ENCODE peak calls at places on chromosomes 7 and 10, in four cellular contexts. One of them, this sample, is unnamed.

GRCh38 chr10:24414597-24414996 is 205.7 kb downstream of the KIAA1217 start:
- DNase-seq in activated T-cell treated with anti-CD3 and anti-CD28 coated beads for 48 hours: no peak
- DNase-seq in left colon: no peak
- DNase-seq in fibroblast of lung: no peak
- DNase-seq in this sample: no peak

GRCh38 chr7:149878523-149878921 is 4.8 kb downstream of the ATP6V0E2 start:
- DNase-seq in fibroblast of lung: no peak
- DNase-seq in left colon: no peak
- DNase-seq in activated T-cell treated with anti-CD3 and anti-CD28 coated beads for 48 hours: no peak
- DNase-seq in this sample: no peak

GRCh38 chr10:31926765-31927596 is 1.6 kb downstream of the ARHGAP12 start:
- DNase-seq in fibroblast of lung: no peak
- DNase-seq in left colon: no peak
- DNase-seq in activated T-cell treated with anti-CD3 and anti-CD28 coated beads for 48 hours: no peak
- DNase-seq in this sample: no peak

GRCh38 chr10:35388682-35389081 is 52.4 kb downstream of the CCNY start:
- DNase-seq in left colon: no peak
- DNase-seq in activated T-cell treated with anti-CD3 and anti-CD28 coated beads for 48 hours: no peak
- DNase-seq in fibroblast of lung: no peak
- DNase-seq in this sample: no peak

GRCh38 chr7:48481235-48481634 is 310.0 kb downstream of the ABCA13 start:
- DNase-seq in left colon: no peak
- DNase-seq in activated T-cell treated with anti-CD3 and anti-CD28 coated beads for 48 hours: no peak
- DNase-seq in fibroblast of lung: no peak
- DNase-seq in this sample: no peak

GRCh38 chr7:133958822-133959221 is 168.3 kb upstream of the LRGUK start:
- DNase-seq in left colon: no peak
- DNase-seq in activated T-cell treated with anti-CD3 and anti-CD28 coated beads for 48 hours: no peak
- DNase-seq in fibroblast of lung: no peak
- DNase-seq in this sample: no peak

GRCh38 chr7:20323587-20323986 is 7.1 kb upstream of the ITGB8 start:
- DNase-seq in activated T-cell treated with anti-CD3 and anti-CD28 coated beads for 48 hours: no peak
- DNase-seq in left colon: no peak
- DNase-seq in fibroblast of lung: peak; percentile 89
- DNase-seq in this sample: no peak

GRCh38 chr10:80207768-80208385 is 2.5 kb upstream of the ANXA11 start:
- DNase-seq in fibroblast of lung: no peak
- DNase-seq in left colon: peak; percentile 50
- DNase-seq in activated T-cell treated with anti-CD3 and anti-CD28 coated beads for 48 hours: no peak
- DNase-seq in this sample: no peak

GRCh38 chr7:151825711-151826110 is 51.2 kb downstream of the PRKAG2 start:
- DNase-seq in left colon: no peak
- DNase-seq in fibroblast of lung: no peak
- DNase-seq in activated T-cell treated with anti-CD3 and anti-CD28 coated beads for 48 hours: no peak
- DNase-seq in this sample: no peak

GRCh38 chr10:30630571-30630970 is 1.0 kb upstream of the LYZL2 start:
- DNase-seq in activated T-cell treated with anti-CD3 and anti-CD28 coated beads for 48 hours: no peak
- DNase-seq in fibroblast of lung: peak; percentile 93
- DNase-seq in left colon: no peak
- DNase-seq in this sample: no peak

GRCh38 chr7:96738705-96739104 is 29.1 kb upstream of the SEM1 start:
- DNase-seq in activated T-cell treated with anti-CD3 and anti-CD28 coated beads for 48 hours: no peak
- DNase-seq in fibroblast of lung: no peak
- DNase-seq in left colon: no peak
- DNase-seq in this sample: no peak

GRCh38 chr7:127689194-127689772 is 37.3 kb downstream of the SND1 start:
- DNase-seq in fibroblast of lung: no peak
- DNase-seq in left colon: no peak
- DNase-seq in activated T-cell treated with anti-CD3 and anti-CD28 coated beads for 48 hours: no peak
- DNase-seq in this sample: no peak

GRCh38 chr10:22976535-22976934 is 48.7 kb downstream of the ARMC3 start:
- DNase-seq in left colon: no peak
- DNase-seq in fibroblast of lung: no peak
- DNase-seq in activated T-cell treated with anti-CD3 and anti-CD28 coated beads for 48 hours: no peak
- DNase-seq in this sample: no peak

GRCh38 chr7:150631866-150632864 is at the start of gene GIMAP6:
- DNase-seq in fibroblast of lung: no peak
- DNase-seq in activated T-cell treated with anti-CD3 and anti-CD28 coated beads for 48 hours: peak; percentile 29
- DNase-seq in left colon: no peak
- DNase-seq in this sample: peak; percentile 25

GRCh38 chr7:80312139-80312661 is 177.6 kb downstream of the GNAI1 start:
- DNase-seq in activated T-cell treated with anti-CD3 and anti-CD28 coated beads for 48 hours: no peak
- DNase-seq in fibroblast of lung: peak; percentile 96
- DNase-seq in left colon: no peak
- DNase-seq in this sample: peak; percentile 10

GRCh38 chr7:55966851-55967250 is 2.5 kb downstream of the NIPSNAP2 start:
- DNase-seq in fibroblast of lung: no peak
- DNase-seq in left colon: no peak
- DNase-seq in activated T-cell treated with anti-CD3 and anti-CD28 coated beads for 48 hours: no peak
- DNase-seq in this sample: no peak

GRCh38 chr10:130021373-130021950 is 57.4 kb upstream of the EBF3 start:
- DNase-seq in activated T-cell treated with anti-CD3 and anti-CD28 coated beads for 48 hours: no peak
- DNase-seq in fibroblast of lung: peak; percentile 37
- DNase-seq in left colon: no peak
- DNase-seq in this sample: no peak

GRCh38 chr7:99374121-99375064 is at the start of gene ARPC1B:
- DNase-seq in left colon: peak; percentile 90
- DNase-seq in fibroblast of lung: peak; percentile 55
- DNase-seq in activated T-cell treated with anti-CD3 and anti-CD28 coated beads for 48 hours: peak; percentile 88
- DNase-seq in this sample: peak; percentile 88

GRCh38 chr10:110212119-110213006 is 5.0 kb downstream of the MXI1 start:
- DNase-seq in activated T-cell treated with anti-CD3 and anti-CD28 coated beads for 48 hours: no peak
- DNase-seq in fibroblast of lung: no peak
- DNase-seq in left colon: peak; percentile 68
- DNase-seq in this sample: peak; percentile 80

This sample was measured in transverse colon.